ENCODE peak calls at places on chromosomes 6 and 20, in seven cellular contexts. Z is right lobe of liver, G is aorta, C is H1, R is iPS DF 6.9, L is hepatocyte, K is OCI-LY7. T is an unnamed sample.

GRCh38 chr20:18058661-18059467 is 1.1 kb upstream of the OVOL2 start:
- DNase-seq in Z (no peak), G (no peak), C (no peak), R (peak), L (peak), K (no peak), T (no peak)

GRCh38 chr6:43454290-43455033 is 886 bp downstream of the DLK2 start:
- DNase-seq in Z (peak), G (peak), C (peak), R (peak), L (peak), K (peak), T (peak)

GRCh38 chr6:25250878-25251277 is 28.3 kb upstream of the CARMIL1 start:
- DNase-seq in Z (no peak), G (no peak), C (no peak), R (no peak), L (no peak), K (peak), T (no peak)

GRCh38 chr20:51062065-51062464 is 39.2 kb upstream of the KCNG1 start:
- DNase-seq in Z (no peak), G (no peak), C (no peak), R (no peak), L (no peak), K (no peak), T (no peak)

GRCh38 chr20:14449323-14449722 is 111.9 kb upstream of the FLRT3 start:
- DNase-seq in Z (no peak), G (no peak), C (no peak), R (no peak), L (no peak), K (no peak), T (no peak)

GRCh38 chr6:132365319-132365907 is 35.9 kb downstream of the MOXD1 start:
- DNase-seq in Z (no peak), G (no peak), C (no peak), R (no peak), L (no peak), K (no peak), T (no peak)

GRCh38 chr20:62860924-62861691 is 514 bp downstream of the TCFL5 start:
- DNase-seq in Z (no peak), G (peak), C (no peak), R (no peak), L (peak), K (peak), T (no peak)

GRCh38 chr6:26125015-26125690 is 37.9 kb downstream of the HFE start:
- DNase-seq in Z (no peak), G (no peak), C (no peak), R (no peak), L (no peak), K (peak), T (no peak)

GRCh38 chr6:17038316-17038715 is 63.5 kb upstream of the STMND1 start:
- DNase-seq in Z (no peak), G (no peak), C (no peak), R (no peak), L (no peak), K (no peak), T (no peak)

GRCh38 chr6:72675396-72675795 is 53.5 kb downstream of the KCNQ5 start:
- DNase-seq in Z (no peak), G (no peak), C (no peak), R (no peak), L (no peak), K (no peak), T (no peak)

GRCh38 chr20:36454664-36455427 is 86.5 kb upstream of the MYL9 start:
- DNase-seq in Z (no peak), G (peak), C (no peak), R (no peak), L (peak), K (no peak), T (peak)

GRCh38 chr6:169058634-169059033 is 195.0 kb downstream of the THBS2 start:
- DNase-seq in Z (no peak), G (no peak), C (no peak), R (no peak), L (no peak), K (no peak), T (no peak)

GRCh38 chr6:147585256-147585655 is 76.8 kb downstream of the SAMD5 start:
- DNase-seq in Z (no peak), G (no peak), C (no peak), R (no peak), L (no peak), K (no peak), T (no peak)

GRCh38 chr6:106138151-106138550 is 52.0 kb downstream of the PRDM1 start:
- DNase-seq in Z (no peak), G (no peak), C (no peak), R (no peak), L (no peak), K (no peak), T (no peak)

GRCh38 chr6:72619883-72620696 is 1.8 kb upstream of the KCNQ5 start:
- DNase-seq in Z (no peak), G (peak), C (no peak), R (no peak), L (peak), K (peak), T (peak)

GRCh38 chr6:161076211-161076677 is 84.7 kb downstream of the MAP3K4 start:
- DNase-seq in Z (no peak), G (no peak), C (no peak), R (no peak), L (no peak), K (no peak), T (no peak)

GRCh38 chr6:106318061-106318460 is 7.5 kb downstream of the ATG5 start:
- DNase-seq in Z (no peak), G (no peak), C (no peak), R (no peak), L (no peak), K (no peak), T (no peak)

GRCh38 chr6:113696960-113697359 is 160.2 kb upstream of the MARCKS start:
- DNase-seq in Z (no peak), G (no peak), C (no peak), R (no peak), L (no peak), K (no peak), T (no peak)

GRCh38 chr20:49115565-49115964 is 69.5 kb downstream of the CSE1L start:
- DNase-seq in Z (no peak), G (no peak), C (no peak), R (no peak), L (no peak), K (no peak), T (no peak)

GRCh38 chr6:167849846-167850459 is 23.2 kb downstream of the AFDN start:
- DNase-seq in Z (no peak), G (no peak), C (no peak), R (no peak), L (peak), K (no peak), T (no peak)

GRCh38 chr6:46626976-46627375 is 25.6 kb downstream of the CYP39A1 start:
- DNase-seq in Z (no peak), G (no peak), C (no peak), R (no peak), L (no peak), K (peak), T (no peak)

GRCh38 chr6:166747644-166748595 is 120.9 kb upstream of the RPS6KA2 start:
- DNase-seq in Z (no peak), G (peak), C (no peak), R (no peak), L (no peak), K (peak), T (no peak)

GRCh38 chr6:1536526-1537429 is 72.9 kb upstream of the FOXC1 start:
- DNase-seq in Z (no peak), G (no peak), C (no peak), R (no peak), L (peak), K (no peak), T (no peak)

GRCh38 chr20:35009665-35010328 is 54.1 kb downstream of the MYH7B start:
- DNase-seq in Z (no peak), G (peak), C (no peak), R (no peak), L (no peak), K (no peak), T (no peak)

GRCh38 chr20:3323398-3323797 is 84.1 kb downstream of the DNAAF9 start:
- DNase-seq in Z (no peak), G (no peak), C (no peak), R (no peak), L (no peak), K (no peak), T (no peak)

GRCh38 chr6:55675936-55676335 is 96.9 kb upstream of the HMGCLL1 start:
- DNase-seq in Z (no peak), G (no peak), C (no peak), R (no peak), L (no peak), K (no peak), T (no peak)

GRCh38 chr6:71619836-71620235 is 266.5 kb upstream of the RIMS1 start:
- DNase-seq in Z (no peak), G (no peak), C (no peak), R (no peak), L (no peak), K (no peak), T (no peak)

GRCh38 chr6:170095273-170095976 is 195.5 kb downstream of the DLL1 start:
- DNase-seq in Z (peak), G (peak), C (no peak), R (no peak), L (no peak), K (no peak), T (no peak)

GRCh38 chr20:23295934-23296333 is 54.7 kb upstream of the NXT1 start:
- DNase-seq in Z (no peak), G (no peak), C (no peak), R (no peak), L (no peak), K (no peak), T (no peak)

GRCh38 chr6:33080127-33081089 is 4.6 kb downstream of the HLA-DPB1 start:
- DNase-seq in Z (peak), G (peak), C (peak), R (peak), L (peak), K (no peak), T (peak)

GRCh38 chr6:97401533-97401932 is 118.5 kb upstream of the MMS22L start:
- DNase-seq in Z (no peak), G (no peak), C (no peak), R (no peak), L (no peak), K (no peak), T (no peak)

GRCh38 chr6:46378161-46378881 is 112.9 kb downstream of the RCAN2 start:
- DNase-seq in Z (no peak), G (no peak), C (no peak), R (no peak), L (no peak), K (no peak), T (no peak)

DNA sequence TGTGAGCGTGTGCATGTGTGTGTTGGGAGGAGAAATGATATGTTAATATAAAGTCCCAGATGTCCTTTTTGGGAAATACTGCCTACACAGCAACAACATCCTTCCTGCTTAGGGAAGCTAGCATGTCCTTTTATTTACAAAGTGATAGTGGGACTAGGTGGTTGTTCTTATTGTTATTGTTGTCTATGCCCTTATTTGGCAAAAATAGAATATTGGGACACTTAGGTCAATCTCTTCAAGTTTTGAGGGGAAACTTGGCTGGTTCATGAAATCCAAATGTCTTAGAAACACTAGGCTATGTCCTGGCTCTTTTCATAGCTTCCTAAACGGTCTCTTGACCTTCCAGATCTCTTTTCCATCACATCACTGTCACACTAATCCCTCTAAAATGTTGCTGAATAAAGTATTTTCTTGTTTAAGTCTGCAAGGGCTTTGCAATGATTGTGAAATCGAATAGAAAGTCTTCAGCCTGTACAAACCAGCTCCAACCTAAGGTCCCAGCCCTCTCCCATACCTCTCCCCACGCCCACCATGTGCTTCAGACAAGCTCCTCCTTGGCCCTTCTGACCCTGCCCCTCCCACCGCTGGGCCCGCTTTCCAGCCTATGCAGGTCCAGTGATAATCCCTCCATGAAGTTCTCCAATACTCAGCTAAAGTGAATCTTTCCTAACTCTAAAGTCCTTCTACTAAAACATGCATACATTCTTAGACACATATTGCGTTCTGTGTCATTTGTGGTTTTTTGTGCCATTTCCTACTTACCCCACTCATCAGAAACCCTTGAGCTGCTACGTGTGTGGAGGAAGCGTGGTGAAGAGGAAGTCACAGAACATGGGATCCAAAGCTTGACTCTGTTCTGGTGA is 205.1 kb downstream of the LY86 start:
- DNase-seq in Z (no peak), G (no peak), C (no peak), R (no peak), L (no peak), K (no peak), T (no peak)
- H3K27ac ChIP-seq in Z (no peak), G (no peak), C (no peak), R (no peak), L (no peak), K (no peak), T (no peak)

GRCh38 chr20:11266571-11266970 is 592.8 kb upstream of the JAG1 start:
- DNase-seq in Z (no peak), G (no peak), C (no peak), R (no peak), L (no peak), K (no peak), T (no peak)
- H3K27ac ChIP-seq in Z (no peak), G (no peak), C (no peak), R (no peak), L (peak), K (no peak), T (peak)

GRCh38 chr20:11918280-11918952 is 723 bp downstream of the BTBD3 start:
- DNase-seq in Z (no peak), G (no peak), C (no peak), R (no peak), L (no peak), K (no peak), T (no peak)
- H3K27ac ChIP-seq in Z (peak), G (no peak), C (no peak), R (no peak), L (peak), K (no peak), T (peak)

DNA sequence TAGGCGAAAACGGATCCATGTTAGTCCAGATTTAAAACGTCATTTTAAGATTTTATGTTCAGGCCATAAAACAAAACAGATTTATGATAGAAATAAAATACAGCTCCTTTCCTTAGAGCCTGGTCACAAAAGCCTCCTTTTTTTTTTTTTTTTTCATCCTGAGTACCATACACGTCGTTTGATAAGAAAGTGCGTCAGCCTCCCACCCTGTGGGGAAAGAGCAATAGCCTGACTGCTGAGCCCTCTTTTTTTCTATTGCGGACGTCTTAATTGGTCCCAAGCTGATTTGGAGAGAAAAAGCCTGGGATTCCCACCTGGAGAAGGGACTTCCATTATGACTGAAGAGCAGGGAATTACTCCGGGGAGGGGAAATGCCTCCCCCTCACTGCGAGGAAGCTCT is 519.3 kb upstream of the NOX3 start:
- DNase-seq in Z (no peak), G (no peak), C (no peak), R (no peak), L (no peak), K (no peak), T (no peak)
- H3K27ac ChIP-seq in Z (no peak), G (no peak), C (no peak), R (no peak), L (no peak), K (no peak), T (no peak)